ENCODE peak calls at places on chromosome 20, in six cellular contexts. P is epithelial cell of esophagus, W is lower leg skin, Q is fibroblast of mammary gland, A is cardiac muscle cell, L is type B pancreatic cell. B is an unnamed sample.

GRCh38 chr20:52105573-52106422 is 85.8 kb downstream of the ZFP64 start:
- DNase-seq in P (peak), W (peak), Q (peak), A (peak), L (no peak), B (no peak)

GRCh38 chr20:33649201-33649631 is 12.9 kb upstream of the C20orf144 start:
- DNase-seq in P (no peak), W (no peak), Q (peak), A (no peak), L (no peak), B (no peak)

GRCh38 chr20:58694241-58695083 is 1.9 kb downstream of the NPEPL1 start:
- DNase-seq in P (no peak), W (no peak), Q (no peak), A (no peak), L (no peak), B (no peak)

GRCh38 chr20:48162621-48163020 is 377.3 kb upstream of the SULF2 start:
- DNase-seq in P (no peak), W (no peak), Q (no peak), A (no peak), L (no peak), B (no peak)

GRCh38 chr20:61311656-61312387 is 59.8 kb downstream of the CDH4 start:
- DNase-seq in P (peak), W (no peak), Q (peak), A (no peak), L (no peak), B (no peak)

GRCh38 chr20:49386848-49387605 is 95.4 kb downstream of the KCNB1 start:
- DNase-seq in P (peak), W (no peak), Q (no peak), A (no peak), L (no peak), B (no peak)

GRCh38 chr20:9068896-9069663 is at the start of gene PLCB4:
- DNase-seq in P (peak), W (no peak), Q (peak), A (peak), L (peak), B (no peak)

GRCh38 chr20:10595230-10595629 is 78.6 kb downstream of the JAG1 start:
- DNase-seq in P (no peak), W (no peak), Q (no peak), A (no peak), L (no peak), B (no peak)

GRCh38 chr20:20230741-20231140 is 137.2 kb upstream of the INSM1 start:
- DNase-seq in P (no peak), W (no peak), Q (no peak), A (no peak), L (no peak), B (no peak)

GRCh38 chr20:50788045-50788867 is 6.6 kb upstream of the BCAS4 start:
- DNase-seq in P (peak), W (no peak), Q (peak), A (no peak), L (no peak), B (no peak)

GRCh38 chr20:46357030-46357514 is 48.8 kb upstream of the CDH22 start:
- DNase-seq in P (no peak), W (no peak), Q (no peak), A (no peak), L (no peak), B (peak)

GRCh38 chr20:34066476-34067090 is 45.5 kb downstream of the EIF2S2 start:
- DNase-seq in P (peak), W (no peak), Q (peak), A (no peak), L (no peak), B (no peak)

DNA sequence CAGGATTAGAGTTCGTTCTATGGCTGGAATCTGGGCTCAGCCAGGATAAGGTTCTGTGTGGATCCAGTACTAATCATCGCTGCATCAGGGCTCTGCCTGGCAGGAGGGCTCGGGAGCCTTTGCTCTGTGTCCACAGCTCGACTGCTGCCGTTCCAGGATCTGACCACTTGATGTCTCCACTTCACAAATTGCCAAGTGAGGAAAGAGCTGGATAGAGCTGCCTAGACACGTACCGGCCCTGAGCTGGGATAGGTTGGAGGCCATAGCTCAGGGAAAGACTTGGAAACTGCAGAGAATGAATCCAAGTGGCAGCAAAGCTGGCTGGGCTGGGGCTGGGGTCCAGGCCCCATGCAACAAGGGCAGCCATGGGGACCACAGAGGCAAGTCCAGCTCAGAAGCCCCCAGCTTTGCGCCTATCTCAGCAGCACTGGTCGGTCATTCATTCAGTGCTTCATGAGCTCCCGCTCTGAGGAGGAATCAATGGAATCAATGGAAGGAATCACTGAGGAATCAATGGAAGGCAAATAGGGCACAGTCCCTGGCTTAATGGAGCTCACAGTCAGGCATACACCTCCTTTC is 38.0 kb upstream of the TOP1 start:
- DNase-seq in P (peak), W (peak), Q (peak), A (peak), L (no peak), B (peak)
- TF ChIP-seq CTCF in P (peak), W (no peak), Q (peak), A (peak), L (peak), B (peak)

DNA sequence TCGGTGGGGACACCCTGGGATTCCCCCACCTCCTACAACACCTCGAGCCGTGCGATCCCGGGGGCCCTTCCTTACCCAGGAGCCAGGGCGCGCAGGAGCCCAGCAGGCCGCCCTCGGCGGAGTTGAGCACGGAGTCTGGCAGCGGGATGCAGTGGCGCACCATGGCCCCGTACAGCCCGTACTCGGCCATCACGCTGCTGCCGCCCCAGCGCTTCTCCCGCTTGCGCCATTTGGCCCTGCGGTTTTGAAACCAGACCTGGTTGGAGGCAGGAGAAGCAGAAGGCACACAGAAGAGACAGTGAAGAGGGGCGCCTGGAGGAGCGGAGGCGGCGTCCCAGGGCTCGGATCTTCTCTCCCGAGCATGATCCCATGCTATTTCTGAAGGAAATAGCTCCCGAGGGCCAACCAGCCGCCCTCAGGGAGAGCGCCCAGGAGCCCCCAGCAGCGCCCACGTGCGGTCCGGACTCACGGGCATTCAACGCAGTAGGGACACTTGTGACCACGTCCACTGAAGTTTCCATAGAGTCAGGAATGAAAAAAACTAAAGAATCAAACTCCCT is 4.3 kb downstream of the VSX1 start:
- DNase-seq in P (peak), W (no peak), Q (peak), A (no peak), L (peak), B (peak)
- TF ChIP-seq CTCF in P (no peak), W (no peak), Q (no peak), A (no peak), L (no peak), B (no peak)

DNA sequence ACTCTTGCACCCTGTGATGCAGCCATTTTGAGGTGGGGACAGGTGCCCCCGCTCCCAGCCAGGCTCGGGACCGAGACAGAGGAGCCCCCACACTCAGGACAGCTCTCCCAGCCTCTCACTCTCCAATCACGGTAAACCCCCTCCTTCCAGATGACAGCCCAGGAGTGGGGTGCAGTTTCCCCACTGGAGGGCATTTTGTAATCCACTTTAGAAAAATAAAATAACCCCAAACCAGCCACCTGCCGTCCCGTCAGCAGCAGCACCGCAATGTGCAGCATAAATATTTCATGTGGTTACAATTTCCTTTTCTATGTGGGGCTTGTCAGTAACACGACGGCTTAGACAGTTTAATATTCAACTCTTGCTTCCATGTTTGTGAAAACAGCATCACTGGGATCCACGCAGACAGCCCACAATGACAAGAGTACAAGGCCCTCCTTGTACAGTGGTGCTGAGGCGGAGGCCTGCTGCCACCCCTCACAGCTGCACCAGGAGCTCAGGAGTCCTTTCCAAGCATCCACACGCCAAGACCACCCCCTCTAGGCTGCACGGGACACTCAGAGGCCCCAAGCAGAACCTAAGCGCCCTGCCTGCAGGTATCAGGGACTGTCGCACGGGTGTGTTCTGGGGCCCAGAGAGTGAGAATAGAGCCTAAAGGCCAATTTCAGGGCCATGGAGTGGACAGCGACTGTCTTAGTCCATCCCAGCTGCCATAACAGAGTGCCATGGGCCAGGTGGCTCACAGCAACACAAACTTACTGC is 116.7 kb downstream of the JPH2 start:
- DNase-seq in P (no peak), W (peak), Q (no peak), A (no peak), L (no peak), B (no peak)
- TF ChIP-seq CTCF in P (no peak), W (no peak), Q (no peak), A (no peak), L (no peak), B (no peak)

GRCh38 chr20:219290-220115 is 7.6 kb upstream of the DEFB129 start:
- DNase-seq in P (peak), W (no peak), Q (peak), A (peak), L (no peak), B (peak)
- TF ChIP-seq CTCF in P (peak), W (no peak), Q (peak), A (peak), L (peak), B (peak)